ENCODE peak calls at places on chromosomes 11 and 22, in five cellular contexts. One of them, this sample, is unnamed.

GRCh38 chr11:75562836-75563484 is 907 bp downstream of the SERPINH1 start:
- DNase-seq in A549: no peak
- DNase-seq in transverse colon: peak; percentile 28
- DNase-seq in sigmoid colon: no peak
- DNase-seq in upper lobe of left lung: peak; percentile 69
- DNase-seq in this sample: no peak

GRCh38 chr11:65560555-65561418 is 2.6 kb upstream of the LTBP3 start:
- DNase-seq in sigmoid colon: peak; percentile 89
- DNase-seq in A549: peak; percentile 74
- DNase-seq in upper lobe of left lung: no peak
- DNase-seq in transverse colon: peak; percentile 54
- DNase-seq in this sample: no peak

GRCh38 chr11:24145411-24145810 is 351.4 kb upstream of the LUZP2 start:
- DNase-seq in sigmoid colon: no peak
- DNase-seq in upper lobe of left lung: no peak
- DNase-seq in transverse colon: no peak
- DNase-seq in A549: no peak
- DNase-seq in this sample: no peak

GRCh38 chr11:116701876-116702275 is 70.9 kb downstream of the BUD13 start:
- DNase-seq in sigmoid colon: peak; percentile 10
- DNase-seq in upper lobe of left lung: no peak
- DNase-seq in transverse colon: no peak
- DNase-seq in A549: no peak
- DNase-seq in this sample: no peak

GRCh38 chr11:69799582-69799981 is 19.6 kb downstream of the FGF3 start:
- DNase-seq in transverse colon: no peak
- DNase-seq in A549: peak; percentile 45
- DNase-seq in sigmoid colon: no peak
- DNase-seq in upper lobe of left lung: no peak
- DNase-seq in this sample: no peak

GRCh38 chr11:27688076-27688475 is 12.2 kb downstream of the BDNF start:
- DNase-seq in transverse colon: no peak
- DNase-seq in sigmoid colon: no peak
- DNase-seq in upper lobe of left lung: no peak
- DNase-seq in A549: no peak
- DNase-seq in this sample: no peak

GRCh38 chr11:128603752-128604472 is 16.6 kb upstream of the ETS1 start:
- DNase-seq in sigmoid colon: no peak
- DNase-seq in upper lobe of left lung: no peak
- DNase-seq in A549: no peak
- DNase-seq in transverse colon: no peak
- DNase-seq in this sample: no peak

GRCh38 chr11:1303196-1303821 is 6.1 kb downstream of the TOLLIP start:
- DNase-seq in A549: no peak
- DNase-seq in upper lobe of left lung: peak; percentile 34
- DNase-seq in sigmoid colon: no peak
- DNase-seq in transverse colon: peak; percentile 49
- DNase-seq in this sample: no peak

GRCh38 chr11:58912124-58912523 is 27.2 kb upstream of the GLYATL1 start:
- DNase-seq in sigmoid colon: no peak
- DNase-seq in upper lobe of left lung: no peak
- DNase-seq in A549: no peak
- DNase-seq in transverse colon: no peak
- DNase-seq in this sample: no peak

GRCh38 chr11:67699521-67699920 is 25.1 kb upstream of the ALDH3B2 start:
- DNase-seq in transverse colon: no peak
- DNase-seq in A549: no peak
- DNase-seq in upper lobe of left lung: no peak
- DNase-seq in sigmoid colon: no peak
- DNase-seq in this sample: no peak

GRCh38 chr11:134272381-134273316 is 3.5 kb upstream of the GLB1L3 start:
- DNase-seq in transverse colon: no peak
- DNase-seq in sigmoid colon: no peak
- DNase-seq in A549: no peak
- DNase-seq in upper lobe of left lung: no peak
- DNase-seq in this sample: no peak

GRCh38 chr22:32469799-32470212 is 4.8 kb upstream of the FBXO7 start:
- DNase-seq in upper lobe of left lung: no peak
- DNase-seq in sigmoid colon: peak; percentile 75
- DNase-seq in transverse colon: peak; percentile 10
- DNase-seq in A549: peak; percentile 20
- DNase-seq in this sample: no peak

GRCh38 chr11:102527701-102528100 is 2.8 kb downstream of the MMP7 start:
- DNase-seq in upper lobe of left lung: no peak
- DNase-seq in A549: no peak
- DNase-seq in sigmoid colon: no peak
- DNase-seq in transverse colon: no peak
- DNase-seq in this sample: no peak

GRCh38 chr11:68961245-68961644 is 19.5 kb downstream of the MRGPRD start:
- DNase-seq in transverse colon: no peak
- DNase-seq in A549: no peak
- DNase-seq in sigmoid colon: peak; percentile 57
- DNase-seq in upper lobe of left lung: no peak
- DNase-seq in this sample: no peak

GRCh38 chr11:26095340-26095739 is 236.6 kb upstream of the ANO3 start:
- DNase-seq in sigmoid colon: no peak
- DNase-seq in transverse colon: no peak
- DNase-seq in A549: no peak
- DNase-seq in upper lobe of left lung: no peak
- DNase-seq in this sample: no peak

GRCh38 chr22:31248138-31248745 is 36.1 kb downstream of the LIMK2 start:
- DNase-seq in A549: no peak
- DNase-seq in sigmoid colon: peak; percentile 90
- DNase-seq in transverse colon: peak; percentile 52
- DNase-seq in upper lobe of left lung: peak; percentile 92
- DNase-seq in this sample: peak; percentile 56

GRCh38 chr11:125036933-125037332 is 26.2 kb upstream of the SLC37A2 start:
- DNase-seq in A549: no peak
- DNase-seq in sigmoid colon: no peak
- DNase-seq in upper lobe of left lung: no peak
- DNase-seq in transverse colon: no peak
- DNase-seq in this sample: no peak

GRCh38 chr11:7020183-7020917 is at the start of the genes NLRP14 and ZNF214:
- DNase-seq in A549: peak; percentile 91
- DNase-seq in upper lobe of left lung: peak; percentile 90
- DNase-seq in transverse colon: peak; percentile 94
- DNase-seq in sigmoid colon: peak; percentile 96
- DNase-seq in this sample: peak; percentile 95

GRCh38 chr11:74824285-74824982 is 75.8 kb downstream of the RNF169 start:
- DNase-seq in A549: no peak
- DNase-seq in upper lobe of left lung: no peak
- DNase-seq in sigmoid colon: no peak
- DNase-seq in transverse colon: no peak
- DNase-seq in this sample: no peak

GRCh38 chr11:113484223-113484622 is 9.0 kb upstream of the DRD2 start:
- DNase-seq in upper lobe of left lung: no peak
- DNase-seq in sigmoid colon: no peak
- DNase-seq in A549: no peak
- DNase-seq in transverse colon: no peak
- DNase-seq in this sample: no peak

GRCh38 chr22:22759889-22760546 is 115.6 kb downstream of the GGTLC2 start:
- DNase-seq in upper lobe of left lung: no peak
- DNase-seq in A549: no peak
- DNase-seq in transverse colon: no peak
- DNase-seq in sigmoid colon: no peak
- DNase-seq in this sample: no peak

GRCh38 chr22:49621601-49622210 is 206.0 kb downstream of the BRD1 start:
- DNase-seq in sigmoid colon: peak; percentile 38
- DNase-seq in transverse colon: no peak
- DNase-seq in upper lobe of left lung: no peak
- DNase-seq in A549: no peak
- DNase-seq in this sample: no peak

GRCh38 chr11:30196400-30197206 is 34.2 kb upstream of the FSHB start:
- DNase-seq in transverse colon: peak; percentile 43
- DNase-seq in sigmoid colon: no peak
- DNase-seq in upper lobe of left lung: peak; percentile 40
- DNase-seq in A549: peak; percentile 5
- DNase-seq in this sample: peak; percentile 57

GRCh38 chr11:95584180-95584579 is 205.4 kb downstream of the FAM76B start:
- DNase-seq in upper lobe of left lung: no peak
- DNase-seq in transverse colon: no peak
- DNase-seq in A549: no peak
- DNase-seq in sigmoid colon: no peak
- DNase-seq in this sample: no peak

GRCh38 chr22:23823331-23823791 is 15.4 kb downstream of the DERL3 start:
- DNase-seq in transverse colon: no peak
- DNase-seq in sigmoid colon: peak; percentile 32
- DNase-seq in A549: no peak
- DNase-seq in upper lobe of left lung: no peak
- DNase-seq in this sample: no peak

GRCh38 chr11:61090521-61090920 is 11.8 kb upstream of the CD5 start:
- DNase-seq in transverse colon: no peak
- DNase-seq in upper lobe of left lung: peak; percentile 17
- DNase-seq in sigmoid colon: no peak
- DNase-seq in A549: no peak
- DNase-seq in this sample: no peak

GRCh38 chr11:44633641-44634040 is 68.2 kb downstream of the CD82 start:
- DNase-seq in transverse colon: no peak
- DNase-seq in upper lobe of left lung: no peak
- DNase-seq in sigmoid colon: peak; percentile 62
- DNase-seq in A549: no peak
- DNase-seq in this sample: no peak

GRCh38 chr22:32858957-32859356 is 57.5 kb downstream of the TIMP3 start:
- DNase-seq in A549: no peak
- DNase-seq in upper lobe of left lung: no peak
- DNase-seq in sigmoid colon: no peak
- DNase-seq in transverse colon: no peak
- DNase-seq in this sample: no peak

GRCh38 chr11:112310414-112310813 is 49.8 kb upstream of the PLET1 start:
- DNase-seq in upper lobe of left lung: no peak
- DNase-seq in sigmoid colon: no peak
- DNase-seq in transverse colon: no peak
- DNase-seq in A549: no peak
- DNase-seq in this sample: no peak

GRCh38 chr11:37916331-37916730 is 1318.3 kb upstream of the RAG2 start:
- DNase-seq in sigmoid colon: no peak
- DNase-seq in A549: no peak
- DNase-seq in transverse colon: no peak
- DNase-seq in upper lobe of left lung: no peak
- DNase-seq in this sample: no peak

GRCh38 chr11:1281326-1281973 is 28.0 kb downstream of the TOLLIP start:
- DNase-seq in sigmoid colon: no peak
- DNase-seq in A549: no peak
- DNase-seq in upper lobe of left lung: no peak
- DNase-seq in transverse colon: no peak
- DNase-seq in this sample: no peak

GRCh38 chr22:26362471-26362870 is 66.6 kb upstream of the ASPHD2 start:
- DNase-seq in upper lobe of left lung: no peak
- DNase-seq in sigmoid colon: no peak
- DNase-seq in A549: no peak
- DNase-seq in transverse colon: no peak
- DNase-seq in this sample: no peak

GRCh38 chr22:25067851-25068421 is 115.4 kb downstream of the KIAA1671 start:
- DNase-seq in upper lobe of left lung: no peak
- DNase-seq in sigmoid colon: no peak
- DNase-seq in A549: no peak
- DNase-seq in transverse colon: peak; percentile 41
- DNase-seq in this sample: no peak

GRCh38 chr11:27171391-27171790 is 130.8 kb downstream of the BBOX1 start:
- DNase-seq in A549: no peak
- DNase-seq in upper lobe of left lung: no peak
- DNase-seq in sigmoid colon: no peak
- DNase-seq in transverse colon: no peak
- DNase-seq in this sample: no peak

GRCh38 chr11:2533642-2534115 is 88.9 kb downstream of the KCNQ1 start:
- DNase-seq in sigmoid colon: peak; percentile 86
- DNase-seq in A549: no peak
- DNase-seq in transverse colon: peak; percentile 68
- DNase-seq in upper lobe of left lung: peak; percentile 76
- DNase-seq in this sample: peak; percentile 66
- H3K27ac ChIP-seq in sigmoid colon: no peak overlapping the region
- H3K27ac ChIP-seq in A549: no peak overlapping the region
- H3K27ac ChIP-seq in transverse colon: no peak overlapping the region
- H3K27ac ChIP-seq in upper lobe of left lung: peak overlapping the region; percentile 66
- H3K27ac ChIP-seq in this sample: no peak overlapping the region

GRCh38 chr11:8688414-8689362 is 6.1 kb downstream of the RPL27A start:
- DNase-seq in transverse colon: peak; percentile 96
- DNase-seq in upper lobe of left lung: peak; percentile 94
- DNase-seq in sigmoid colon: peak; percentile 97
- DNase-seq in A549: peak; percentile 96
- DNase-seq in this sample: peak; percentile 78
- TF ChIP-seq EP300 in transverse colon: no peak
- TF ChIP-seq EP300 in upper lobe of left lung: peak; percentile 53
- TF ChIP-seq EP300 in sigmoid colon: no peak
- TF ChIP-seq EP300 in A549: no peak
- TF ChIP-seq EP300 in this sample: peak; percentile 83

GRCh38 chr11:55357560-55358184 is 10.1 kb upstream of the OR4A15 start:
- DNase-seq in A549: no peak
- DNase-seq in sigmoid colon: no peak
- DNase-seq in upper lobe of left lung: no peak
- DNase-seq in transverse colon: no peak
- DNase-seq in this sample: no peak
- TF ChIP-seq CTCF in A549: no peak
- TF ChIP-seq CTCF in sigmoid colon: no peak
- TF ChIP-seq CTCF in upper lobe of left lung: no peak
- TF ChIP-seq CTCF in transverse colon: no peak
- TF ChIP-seq CTCF in this sample: no peak

DNA sequence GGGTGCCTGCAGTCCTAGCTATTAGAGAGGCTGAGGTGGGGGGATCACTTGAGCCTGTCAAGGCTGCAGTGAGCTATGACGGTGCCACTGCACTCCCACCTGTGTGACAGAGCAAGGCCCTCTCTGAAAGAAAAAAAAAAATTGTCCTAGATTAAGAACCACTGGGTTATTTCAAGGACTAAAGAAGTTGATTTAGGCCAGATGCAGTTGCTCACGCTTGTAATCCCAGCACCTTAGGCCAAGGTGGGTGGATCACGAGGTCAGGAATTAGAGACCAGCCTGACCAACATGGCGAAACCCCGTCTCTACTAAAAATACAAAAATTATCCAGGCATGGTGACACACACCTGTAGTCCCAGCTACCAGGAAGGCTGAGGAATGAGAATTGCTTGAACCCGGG is 129.0 kb downstream of the MRTFA start:
- DNase-seq in transverse colon: no peak
- DNase-seq in A549: no peak
- DNase-seq in upper lobe of left lung: no peak
- DNase-seq in sigmoid colon: no peak
- DNase-seq in this sample: no peak
- H3K27ac ChIP-seq in transverse colon: no peak overlapping the region
- H3K27ac ChIP-seq in A549: peak overlapping the region; percentile 94
- H3K27ac ChIP-seq in upper lobe of left lung: peak overlapping the region; percentile 41
- H3K27ac ChIP-seq in sigmoid colon: no peak overlapping the region
- H3K27ac ChIP-seq in this sample: peak overlapping the region; percentile 92